ENCODE peak calls at places on chromosome 18, in ten cellular contexts. L, O, F, B, S, C, N, V, R and W are unnamed samples.

GRCh38 chr18:35005963-35006577 is 35.1 kb upstream of the MAPRE2 start:
- DNase-seq in L (peak; percentile 5), C (no peak), V (no peak), F (no peak), R (peak; percentile 55), B (peak; percentile 23), S (no peak), N (peak; percentile 71), O (no peak), W (no peak)

GRCh38 chr18:48814490-48815181 is 136.1 kb downstream of the SMAD7 start:
- DNase-seq in L (peak; percentile 1), C (peak; percentile 56), B (no peak), O (no peak), F (peak; percentile 3), N (no peak), S (no peak), R (no peak), V (peak; percentile 18), W (peak; percentile 31)

GRCh38 chr18:76928179-76928868 is 106.0 kb downstream of the ZNF236 start:
- DNase-seq in R (no peak), S (no peak), N (no peak), B (no peak), F (no peak), V (no peak), C (no peak), L (no peak), O (no peak), W (no peak)

GRCh38 chr18:39647627-39648502 is 2082.3 kb upstream of the CELF4 start:
- DNase-seq in C (no peak), V (no peak), O (peak; percentile 50), L (no peak), R (no peak), F (no peak), N (peak; percentile 89), B (no peak), S (no peak), W (no peak)

GRCh38 chr18:58087928-58088722 is 44.1 kb downstream of the NEDD4L start:
- DNase-seq in F (peak; percentile 75), O (no peak), S (no peak), B (no peak), L (no peak), R (no peak), V (no peak), N (peak; percentile 92), C (no peak), W (peak; percentile 4)

GRCh38 chr18:52903858-52904257 is 563.9 kb downstream of the DCC start:
- DNase-seq in R (peak; percentile 15), L (peak; percentile 48), O (no peak), B (peak; percentile 58), F (peak; percentile 69), S (peak; percentile 62), N (peak; percentile 54), C (no peak), V (no peak), W (peak; percentile 46)

GRCh38 chr18:24095976-24096375 is 42.9 kb upstream of the CABYR start:
- DNase-seq in R (no peak), V (no peak), S (no peak), B (no peak), L (no peak), C (no peak), F (no peak), O (no peak), N (no peak), W (no peak)

GRCh38 chr18:76005632-76006031 is 489.4 kb downstream of the ZNF516 start:
- DNase-seq in F (no peak), N (no peak), V (no peak), B (no peak), C (no peak), O (no peak), S (no peak), R (no peak), L (no peak), W (no peak)

GRCh38 chr18:42474577-42474976 is 519.5 kb downstream of the PIK3C3 start:
- DNase-seq in S (no peak), L (no peak), F (no peak), B (no peak), V (no peak), C (no peak), N (no peak), O (no peak), R (no peak), W (no peak)

GRCh38 chr18:598053-598665 is 1.4 kb downstream of the CLUL1 start:
- DNase-seq in C (no peak), B (no peak), R (no peak), V (no peak), O (peak; percentile 94), F (no peak), S (no peak), L (no peak), N (no peak), W (no peak)

GRCh38 chr18:66749475-66750035 is 145.7 kb upstream of the CDH19 start:
- DNase-seq in V (no peak), C (no peak), R (no peak), S (no peak), O (no peak), B (no peak), N (no peak), L (no peak), F (no peak), W (no peak)

GRCh38 chr18:79765491-79766245 is 32.1 kb upstream of the KCNG2 start:
- DNase-seq in N (peak; percentile 25), S (no peak), B (no peak), L (no peak), R (no peak), O (peak; percentile 3), V (no peak), C (no peak), F (peak; percentile 3), W (no peak)

GRCh38 chr18:23106575-23106974 is 28.7 kb upstream of the CABLES1 start:
- DNase-seq in O (peak; percentile 90), S (no peak), N (peak; percentile 89), L (no peak), F (peak; percentile 61), V (no peak), C (peak; percentile 86), R (no peak), B (no peak), W (no peak)

GRCh38 chr18:78724214-78724834 is 255.3 kb upstream of the SALL3 start:
- DNase-seq in N (no peak), R (no peak), B (no peak), S (no peak), L (no peak), O (no peak), F (no peak), C (peak; percentile 62), V (no peak), W (no peak)

DNA sequence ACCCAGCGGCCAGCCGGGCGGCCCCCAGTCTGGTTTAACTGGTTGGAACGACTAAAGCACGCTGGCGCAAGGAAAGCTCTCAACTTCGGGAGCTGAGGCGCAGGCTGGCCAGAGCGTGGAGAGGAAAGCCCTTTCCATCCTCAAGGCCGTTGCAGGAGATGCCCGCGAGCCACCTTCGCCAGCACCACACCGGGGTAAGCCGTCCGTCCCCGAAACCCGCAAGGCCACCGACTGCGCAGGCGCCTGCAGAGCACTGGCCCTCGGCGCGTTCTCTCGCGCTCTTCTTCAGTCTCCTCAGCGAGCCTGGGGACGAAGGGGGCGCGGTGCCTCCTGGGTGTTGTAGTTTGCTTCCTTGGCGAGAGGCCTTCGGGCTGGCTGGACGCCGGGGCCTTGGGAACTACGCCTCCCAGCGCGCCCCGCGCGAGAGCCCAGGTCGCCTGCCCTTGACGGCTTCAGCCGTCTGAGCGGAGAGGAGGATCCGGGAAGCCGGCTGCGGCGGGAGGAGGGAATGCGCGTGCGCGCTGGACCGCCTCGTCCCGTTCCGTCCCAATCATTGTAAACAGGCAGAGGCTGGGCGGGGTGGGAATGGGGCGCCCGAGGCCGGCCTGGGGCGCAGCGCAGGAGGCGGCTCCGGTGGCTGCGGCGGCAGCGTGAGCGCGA is at the start of gene RALBP1:
- DNase-seq in B (peak; percentile 99), F (peak; percentile 100), L (peak; percentile 100), V (peak; percentile 99), N (peak; percentile 99), C (peak; percentile 100), S (peak; percentile 97), R (peak; percentile 99), O (peak; percentile 98), W (peak; percentile 99)
- TF ChIP-seq CTCF in B (no peak), F (no peak), L (peak; percentile 42), V (no peak), N (no peak), C (peak; percentile 44), S (no peak), R (peak; percentile 23), O (no peak), W (no peak)

GRCh38 chr18:59446012-59446411 is 86.9 kb upstream of the LMAN1 start:
- DNase-seq in L (no peak), B (peak; percentile 38), O (no peak), N (peak; percentile 39), C (no peak), R (no peak), F (no peak), V (no peak), S (no peak), W (no peak)
- TF ChIP-seq CTCF in L (no peak), B (no peak), O (peak; percentile 4), N (no peak), C (peak; percentile 29), R (no peak), F (no peak), V (no peak), S (no peak), W (no peak)

DNA sequence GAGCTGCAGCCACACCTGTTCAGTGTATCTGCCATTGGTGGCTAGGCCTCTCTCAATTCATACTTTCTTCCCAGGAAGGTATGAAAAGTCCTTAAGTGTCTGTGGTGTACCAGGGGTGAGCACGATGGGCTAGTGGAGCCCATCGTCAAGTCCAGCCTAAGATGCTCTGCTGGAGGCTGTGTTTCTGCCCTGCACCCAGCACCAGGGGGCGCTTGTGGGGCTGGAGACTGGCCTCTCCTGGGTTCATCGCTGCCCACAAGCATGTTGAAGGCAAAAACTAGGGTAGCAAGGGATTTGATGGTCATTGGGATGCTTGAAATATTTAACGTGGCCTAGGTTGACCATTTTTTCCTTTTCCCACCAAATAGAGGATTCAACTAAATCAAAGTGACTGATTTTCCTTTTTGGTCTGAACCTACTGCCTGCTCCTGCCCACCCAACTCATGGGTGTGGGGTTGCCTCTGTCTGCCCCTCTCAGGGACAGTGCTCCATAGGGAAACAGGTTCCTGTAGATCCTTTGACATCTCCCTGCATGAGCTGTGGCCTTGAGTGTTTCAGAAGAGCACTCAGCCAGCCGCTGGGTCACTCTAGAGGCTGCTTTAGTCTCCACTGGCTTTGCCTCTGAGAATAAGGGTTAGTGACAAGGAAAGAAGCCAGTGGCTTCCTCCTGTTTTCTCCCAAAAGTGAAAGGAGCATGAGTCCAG is 59.0 kb downstream of the TPGS2 start:
- DNase-seq in B (peak; percentile 57), N (peak; percentile 38), R (no peak), L (no peak), O (no peak), C (no peak), S (no peak), F (no peak), V (no peak), W (peak; percentile 32)
- TF ChIP-seq CTCF in B (peak; percentile 4), N (no peak), R (peak; percentile 51), L (peak; percentile 14), O (peak; percentile 28), C (peak; percentile 11), S (peak; percentile 32), F (peak; percentile 24), V (peak; percentile 47), W (peak; percentile 46)

DNA sequence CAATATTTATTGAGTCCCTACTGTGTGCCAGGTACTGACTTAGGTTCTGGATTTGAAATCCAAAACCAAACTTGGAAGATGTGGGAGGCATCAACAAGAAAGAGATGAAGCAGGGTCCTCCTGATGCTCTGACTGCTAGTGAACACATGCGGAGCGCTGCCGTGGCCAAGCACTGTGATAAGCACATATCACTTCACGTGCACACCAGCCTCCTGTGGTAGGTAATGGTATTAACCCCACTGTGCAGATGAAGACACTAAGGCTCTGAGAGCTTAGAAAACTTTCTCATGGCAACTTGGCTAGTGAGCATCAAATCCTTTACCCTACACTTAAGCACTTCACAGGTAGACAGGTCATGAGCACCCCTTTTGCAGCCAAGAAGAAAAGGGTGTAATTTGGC is 216.1 kb downstream of the HAUS1 start:
- DNase-seq in V (no peak), S (no peak), O (no peak), F (no peak), R (no peak), L (no peak), N (no peak), C (no peak), B (no peak), W (no peak)
- TF ChIP-seq CTCF in V (no peak), S (peak; percentile 24), O (no peak), F (no peak), R (peak; percentile 26), L (no peak), N (no peak), C (no peak), B (peak; percentile 13), W (no peak)